ENCODE peak calls at places on chromosomes 12 and 14, in seven cellular contexts. C, G, L, D, Y, H and N are unnamed samples.

GRCh38 chr14:99466719-99467118 is 13.9 kb downstream of the SETD3 start:
- DNase-seq in C (no peak), G (no peak), L (no peak), D (no peak), Y (no peak), H (no peak), N (no peak)

GRCh38 chr14:61147369-61147897 is 133.7 kb downstream of the TMEM30B start:
- DNase-seq in C (no peak), G (no peak), L (no peak), D (peak), Y (no peak), H (peak), N (no peak)

GRCh38 chr14:56812364-56813103 is 2.3 kb upstream of the OTX2 start:
- DNase-seq in C (no peak), G (no peak), L (no peak), D (no peak), Y (no peak), H (no peak), N (no peak)

GRCh38 chr12:49298160-49298559 is 3.2 kb downstream of the PRPH start:
- DNase-seq in C (no peak), G (no peak), L (no peak), D (no peak), Y (no peak), H (no peak), N (peak)

GRCh38 chr12:238116-238515 is 24.2 kb upstream of the SLC6A12 start:
- DNase-seq in C (no peak), G (no peak), L (no peak), D (no peak), Y (no peak), H (no peak), N (no peak)

GRCh38 chr12:64004639-64005038 is 160.1 kb downstream of the SRGAP1 start:
- DNase-seq in C (no peak), G (no peak), L (no peak), D (peak), Y (no peak), H (peak), N (no peak)

GRCh38 chr12:67501362-67501761 is 147.2 kb upstream of the DYRK2 start:
- DNase-seq in C (no peak), G (no peak), L (no peak), D (no peak), Y (no peak), H (no peak), N (no peak)

GRCh38 chr12:113912761-113913295 is 53.3 kb downstream of the RBM19 start:
- DNase-seq in C (no peak), G (peak), L (peak), D (peak), Y (peak), H (peak), N (peak)

GRCh38 chr12:104352106-104352713 is 48.7 kb downstream of the EID3 start:
- DNase-seq in C (no peak), G (no peak), L (no peak), D (no peak), Y (no peak), H (peak), N (no peak)

GRCh38 chr12:113222730-113223531 is 1.7 kb downstream of the TPCN1 start:
- DNase-seq in C (no peak), G (peak), L (peak), D (peak), Y (no peak), H (peak), N (peak)

GRCh38 chr14:23387916-23388882 is 11.4 kb downstream of the CMTM5 start:
- DNase-seq in C (no peak), G (no peak), L (no peak), D (no peak), Y (no peak), H (no peak), N (no peak)

GRCh38 chr12:53333289-53333688 is 2.9 kb downstream of the SP7 start:
- DNase-seq in C (no peak), G (no peak), L (no peak), D (no peak), Y (no peak), H (no peak), N (no peak)

GRCh38 chr12:98821849-98822248 is 176.8 kb downstream of the APAF1 start:
- DNase-seq in C (no peak), G (no peak), L (no peak), D (peak), Y (no peak), H (no peak), N (no peak)

GRCh38 chr14:92780444-92780843 is 13.7 kb upstream of the GOLGA5 start:
- DNase-seq in C (no peak), G (no peak), L (no peak), D (peak), Y (no peak), H (peak), N (no peak)

GRCh38 chr12:9792185-9792900 is 31.6 kb upstream of the CD69 start:
- DNase-seq in C (no peak), G (no peak), L (no peak), D (no peak), Y (no peak), H (no peak), N (peak)

GRCh38 chr14:65073605-65074201 is 28.6 kb downstream of the MAX start:
- DNase-seq in C (no peak), G (peak), L (no peak), D (no peak), Y (no peak), H (no peak), N (no peak)

GRCh38 chr14:74610199-74610865 is 1.7 kb downstream of the LTBP2 start:
- DNase-seq in C (no peak), G (no peak), L (no peak), D (no peak), Y (no peak), H (no peak), N (no peak)

GRCh38 chr12:80356092-80356491 is 87.9 kb upstream of the PTPRQ start:
- DNase-seq in C (no peak), G (no peak), L (no peak), D (peak), Y (no peak), H (peak), N (no peak)

GRCh38 chr12:119696943-119697342 is 29.0 kb downstream of the PRKAB1 start:
- DNase-seq in C (no peak), G (no peak), L (no peak), D (no peak), Y (no peak), H (no peak), N (no peak)

GRCh38 chr14:76958975-76959710 is 69.4 kb downstream of the IRF2BPL start:
- DNase-seq in C (peak), G (no peak), L (no peak), D (peak), Y (no peak), H (peak), N (no peak)

GRCh38 chr14:96905825-96906224 is 108.6 kb downstream of the VRK1 start:
- DNase-seq in C (no peak), G (no peak), L (no peak), D (no peak), Y (no peak), H (peak), N (peak)

GRCh38 chr14:100391182-100391581 is 68.0 kb downstream of the SLC25A47 start:
- DNase-seq in C (no peak), G (no peak), L (no peak), D (no peak), Y (no peak), H (no peak), N (no peak)

GRCh38 chr14:100342195-100342594 is 19.1 kb downstream of the SLC25A47 start:
- DNase-seq in C (no peak), G (no peak), L (no peak), D (no peak), Y (peak), H (no peak), N (no peak)

GRCh38 chr12:127893875-127894635 is 372.9 kb upstream of the TMEM132C start:
- DNase-seq in C (no peak), G (no peak), L (no peak), D (no peak), Y (no peak), H (no peak), N (no peak)

GRCh38 chr12:91189526-91189925 is 6.9 kb upstream of the DCN start:
- DNase-seq in C (no peak), G (no peak), L (no peak), D (peak), Y (no peak), H (peak), N (no peak)

GRCh38 chr14:64915797-64916196 is 1.5 kb downstream of the CHURC1 start:
- DNase-seq in C (no peak), G (no peak), L (no peak), D (no peak), Y (no peak), H (no peak), N (peak)

GRCh38 chr12:100404769-100405407 is 48.0 kb downstream of the SLC17A8 start:
- DNase-seq in C (no peak), G (peak), L (no peak), D (peak), Y (no peak), H (peak), N (peak)

GRCh38 chr12:67137256-67137655 is 131.9 kb upstream of the CAND1 start:
- DNase-seq in C (no peak), G (no peak), L (no peak), D (no peak), Y (no peak), H (no peak), N (no peak)

GRCh38 chr12:65200007-65200665 is 30.8 kb downstream of the LEMD3 start:
- DNase-seq in C (no peak), G (no peak), L (no peak), D (peak), Y (no peak), H (peak), N (no peak)

GRCh38 chr12:51342416-51342815 is 4.1 kb downstream of the CELA1 start:
- DNase-seq in C (no peak), G (no peak), L (no peak), D (no peak), Y (no peak), H (no peak), N (no peak)

GRCh38 chr14:95609398-95609990 is 74.6 kb downstream of the GLRX5 start:
- DNase-seq in C (no peak), G (peak), L (no peak), D (peak), Y (peak), H (peak), N (peak)

GRCh38 chr14:85254718-85255117 is 275.2 kb upstream of the FLRT2 start:
- DNase-seq in C (no peak), G (no peak), L (no peak), D (no peak), Y (no peak), H (no peak), N (no peak)

GRCh38 chr12:82954064-82954463 is 267.4 kb downstream of the TMTC2 start:
- DNase-seq in C (no peak), G (no peak), L (no peak), D (no peak), Y (no peak), H (no peak), N (no peak)

GRCh38 chr14:104876251-104876699 is 11.2 kb downstream of the CEP170B start:
- DNase-seq in C (no peak), G (peak), L (no peak), D (no peak), Y (no peak), H (peak), N (no peak)

GRCh38 chr14:34179723-34180122 is 228.8 kb upstream of the EGLN3 start:
- DNase-seq in C (no peak), G (no peak), L (no peak), D (no peak), Y (no peak), H (no peak), N (no peak)

GRCh38 chr12:105935981-105936380 is 202.8 kb downstream of the NUAK1 start:
- DNase-seq in C (no peak), G (no peak), L (no peak), D (peak), Y (no peak), H (peak), N (no peak)

GRCh38 chr12:2324375-2324774 is 271.6 kb downstream of the CACNA1C start:
- DNase-seq in C (no peak), G (peak), L (no peak), D (no peak), Y (peak), H (no peak), N (no peak)

GRCh38 chr12:124928095-124928911 is 13.9 kb upstream of the UBC start:
- DNase-seq in C (peak), G (peak), L (peak), D (peak), Y (no peak), H (peak), N (no peak)

GRCh38 chr12:68304626-68305025 is 27.5 kb downstream of the MDM1 start:
- DNase-seq in C (no peak), G (no peak), L (no peak), D (no peak), Y (no peak), H (peak), N (no peak)

GRCh38 chr12:43278268-43278832 is 273.7 kb downstream of the ADAMTS20 start:
- DNase-seq in C (no peak), G (no peak), L (no peak), D (no peak), Y (no peak), H (peak), N (no peak)

GRCh38 chr14:89351364-89351957 is 65.6 kb downstream of the FOXN3 start:
- DNase-seq in C (no peak), G (peak), L (no peak), D (peak), Y (no peak), H (peak), N (no peak)
- H3K4me3 ChIP-seq in C (no peak), G (no peak), L (peak), D (no peak), Y (no peak), H (no peak), N (no peak)

GRCh38 chr12:116361404-116362223 is 84.1 kb upstream of the MED13L start:
- DNase-seq in C (no peak), G (no peak), L (no peak), D (no peak), Y (no peak), H (no peak), N (no peak)

GRCh38 chr12:116354534-116354933 is 77.0 kb upstream of the MED13L start:
- DNase-seq in C (no peak), G (no peak), L (no peak), D (no peak), Y (no peak), H (no peak), N (no peak)

GRCh38 chr12:116354950-116355779 is 77.7 kb upstream of the MED13L start:
- DNase-seq in C (no peak), G (no peak), L (no peak), D (no peak), Y (no peak), H (no peak), N (no peak)

GRCh38 chr12:116360579-116361403 is 83.3 kb upstream of the MED13L start:
- DNase-seq in C (no peak), G (no peak), L (no peak), D (no peak), Y (no peak), H (no peak), N (no peak)

GRCh38 chr12:116358850-116359761 is 81.6 kb upstream of the MED13L start:
- DNase-seq in C (peak), G (peak), L (peak), D (peak), Y (peak), H (peak), N (peak)
- H3K4me3 ChIP-seq in C (peak), G (no peak), L (peak), D (no peak), Y (no peak), H (no peak), N (no peak)

GRCh38 chr12:121454921-121455320 is 55.0 kb downstream of the RNF34 start:
- DNase-seq in C (no peak), G (no peak), L (no peak), D (no peak), Y (no peak), H (no peak), N (no peak)

GRCh38 chr12:121451931-121452330 is 52.0 kb downstream of the RNF34 start:
- DNase-seq in C (no peak), G (no peak), L (no peak), D (no peak), Y (no peak), H (no peak), N (no peak)

GRCh38 chr12:121453022-121453360 is 53.1 kb downstream of the RNF34 start:
- DNase-seq in C (no peak), G (no peak), L (no peak), D (no peak), Y (no peak), H (no peak), N (no peak)

GRCh38 chr12:121453629-121454028 is 53.7 kb downstream of the RNF34 start:
- DNase-seq in C (no peak), G (no peak), L (no peak), D (no peak), Y (no peak), H (no peak), N (no peak)

GRCh38 chr12:121452356-121453021 is 52.6 kb downstream of the RNF34 start:
- DNase-seq in C (no peak), G (peak), L (no peak), D (no peak), Y (no peak), H (no peak), N (no peak)
- H3K4me3 ChIP-seq in C (no peak), G (peak), L (peak), D (no peak), Y (no peak), H (no peak), N (no peak)

DNA sequence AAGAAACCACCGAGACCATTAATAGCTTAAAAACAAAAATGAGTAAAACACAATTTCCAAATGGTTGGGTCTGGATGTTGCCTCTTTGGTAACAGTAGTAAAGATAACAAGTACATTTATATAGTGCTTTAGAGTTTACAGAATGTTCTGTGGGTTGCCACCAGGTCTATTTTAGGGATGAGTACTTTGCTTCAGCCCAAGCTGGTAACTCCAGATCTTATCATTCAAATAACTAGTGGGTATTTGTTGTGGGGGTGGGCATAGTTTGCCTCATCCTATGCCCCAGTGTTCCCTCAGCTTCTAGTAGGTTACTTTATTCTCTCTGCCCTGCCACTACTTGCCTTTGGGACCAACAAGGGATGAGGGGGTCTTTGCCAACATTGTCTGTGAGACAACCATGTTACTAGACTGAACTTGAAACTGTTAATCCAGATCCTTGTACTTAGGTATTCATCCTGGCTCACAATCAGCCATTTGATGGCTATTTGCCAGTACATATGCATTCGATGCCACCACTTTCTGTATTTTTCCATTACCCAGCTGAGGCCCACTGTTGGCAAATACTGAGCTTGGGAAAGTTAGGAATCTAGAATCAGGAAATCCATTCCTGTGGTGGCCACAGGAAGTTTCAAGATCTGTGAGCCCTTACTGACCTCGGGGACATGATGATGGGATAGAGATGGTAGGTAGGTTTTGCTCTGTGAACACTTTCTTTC is 17.6 kb upstream of the AKAP6 start:
- DNase-seq in C (no peak), G (no peak), L (no peak), D (no peak), Y (no peak), H (no peak), N (no peak)
- H3K4me3 ChIP-seq in C (no peak), G (no peak), L (no peak), D (no peak), Y (no peak), H (no peak), N (no peak)

GRCh38 chr14:54108481-54109471 is 152.2 kb upstream of the BMP4 start:
- DNase-seq in C (no peak), G (no peak), L (no peak), D (peak), Y (no peak), H (peak), N (no peak)
- H3K4me3 ChIP-seq in C (no peak), G (no peak), L (no peak), D (no peak), Y (no peak), H (no peak), N (no peak)

GRCh38 chr12:55722948-55723347 is 2.8 kb downstream of the RDH5 start:
- DNase-seq in C (no peak), G (no peak), L (no peak), D (no peak), Y (no peak), H (no peak), N (no peak)

GRCh38 chr12:55720071-55720564 is at the start of gene RDH5:
- DNase-seq in C (no peak), G (peak), L (peak), D (peak), Y (no peak), H (peak), N (no peak)

GRCh38 chr12:55721601-55722213 is 1.5 kb downstream of the RDH5 start:
- DNase-seq in C (no peak), G (peak), L (no peak), D (no peak), Y (no peak), H (no peak), N (no peak)

GRCh38 chr12:55719371-55719770 is 822 bp upstream of the RDH5 start:
- DNase-seq in C (no peak), G (no peak), L (no peak), D (no peak), Y (no peak), H (no peak), N (no peak)

DNA sequence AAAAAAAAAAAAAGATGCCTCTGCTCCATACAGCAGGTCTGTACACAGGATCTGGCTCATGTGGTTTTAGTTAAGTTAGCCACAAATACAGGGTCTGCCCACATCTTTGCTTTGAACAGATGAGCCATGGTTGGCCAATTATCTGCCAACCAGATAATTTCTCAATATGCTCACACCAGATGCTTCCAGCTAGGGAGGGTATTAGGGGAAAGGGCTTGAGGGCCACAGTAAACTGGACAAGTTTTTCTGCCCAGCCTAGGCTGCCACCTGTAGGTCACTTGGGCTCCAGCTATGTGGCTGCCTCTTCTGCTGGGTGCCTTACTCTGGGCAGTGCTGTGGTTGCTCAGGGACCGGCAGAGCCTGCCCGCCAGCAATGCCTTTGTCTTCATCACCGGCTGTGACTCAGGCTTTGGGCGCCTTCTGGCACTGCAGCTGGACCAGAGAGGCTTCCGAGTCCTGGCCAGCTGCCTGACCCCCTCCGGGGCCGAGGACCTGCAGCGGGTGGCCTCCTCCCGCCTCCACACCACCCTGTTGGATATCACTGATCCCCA is 776 bp downstream of the RDH5 start:
- DNase-seq in C (no peak), G (peak), L (peak), D (peak), Y (peak), H (peak), N (peak)
- H3K4me3 ChIP-seq in C (no peak), G (no peak), L (peak), D (no peak), Y (no peak), H (no peak), N (no peak)

GRCh38 chr14:40122978-40123648 is 690.9 kb upstream of the FBXO33 start:
- DNase-seq in C (no peak), G (no peak), L (no peak), D (peak), Y (no peak), H (no peak), N (no peak)
- H3K4me3 ChIP-seq in C (no peak), G (no peak), L (no peak), D (no peak), Y (no peak), H (no peak), N (no peak)